ENCODE peak calls at places on chromosomes 4 and X, in seven cellular contexts. J is suprapubic skin, Q is OCI-LY7, K is mesothelial cell of epicardium, E is pancreas, X is fibroblast of pulmonary artery, H is fibroblast of lung. C is an unnamed sample.

GRCh38 chr4:59973496-59973895 is 1226.6 kb upstream of the ADGRL3 start:
- DNase-seq in K (no peak), E (no peak), H (no peak), J (no peak), X (no peak), Q (no peak), C (no peak)

GRCh38 chr4:82718067-82718935 is 80.3 kb downstream of the SCD5 start:
- DNase-seq in Q (no peak), H (peak), J (no peak), E (no peak), K (no peak), X (peak), C (no peak)

GRCh38 chr4:40196724-40197281 is at the start of gene RHOH:
- DNase-seq in H (no peak), Q (peak), J (no peak), K (no peak), E (no peak), X (no peak), C (peak)

GRCh38 chr4:10115271-10115656 is 1.3 kb downstream of the WDR1 start:
- DNase-seq in H (peak), J (no peak), Q (no peak), E (no peak), X (peak), K (no peak), C (no peak)

GRCh38 chr4:1112821-1113182 is 562 bp downstream of the RNF212 start:
- DNase-seq in X (no peak), J (no peak), K (no peak), E (no peak), Q (no peak), H (no peak), C (no peak)

GRCh38 chrX:17375631-17376380 is 806 bp downstream of the NHS start:
- DNase-seq in K (no peak), H (peak), E (peak), X (peak), Q (no peak), J (no peak), C (no peak)

GRCh38 chr4:137510866-137511265 is 21.4 kb downstream of the PCDH18 start:
- DNase-seq in X (peak), Q (no peak), H (peak), E (no peak), K (no peak), J (no peak), C (no peak)

GRCh38 chrX:69152398-69152797 is 12.9 kb downstream of the PJA1 start:
- DNase-seq in J (no peak), H (no peak), K (no peak), X (no peak), Q (no peak), E (peak), C (no peak)

GRCh38 chrX:77276742-77277141 is 170.4 kb upstream of the FGF16 start:
- DNase-seq in Q (peak), H (no peak), J (no peak), X (no peak), K (no peak), E (no peak), C (no peak)

GRCh38 chr4:151983854-151984253 is 223.0 kb upstream of the GATB start:
- DNase-seq in K (no peak), J (no peak), X (no peak), E (no peak), Q (no peak), H (no peak), C (no peak)

GRCh38 chrX:108945883-108946523 is 209.6 kb upstream of the IRS4 start:
- DNase-seq in H (no peak), E (no peak), Q (no peak), X (no peak), K (no peak), J (no peak), C (no peak)

GRCh38 chr4:109576462-109576861 is 16.4 kb downstream of the MCUB start:
- DNase-seq in Q (no peak), H (peak), J (no peak), E (no peak), K (no peak), X (peak), C (no peak)

GRCh38 chr4:75469896-75470295 is 44.3 kb downstream of the RCHY1 start:
- DNase-seq in H (no peak), Q (no peak), X (no peak), J (no peak), K (no peak), E (no peak), C (no peak)

GRCh38 chr4:161680146-161680545 is 483.7 kb downstream of the FSTL5 start:
- DNase-seq in K (no peak), X (no peak), Q (no peak), H (no peak), E (no peak), J (no peak), C (no peak)

GRCh38 chr4:152614337-152614736 is 65.5 kb downstream of the TMEM154 start:
- DNase-seq in E (no peak), J (no peak), X (no peak), K (no peak), Q (no peak), H (no peak), C (no peak)

GRCh38 chr4:100952590-100952989 is 394.7 kb downstream of the PPP3CA start:
- DNase-seq in J (no peak), H (no peak), E (no peak), K (no peak), X (no peak), Q (no peak), C (no peak)

GRCh38 chrX:103685396-103685795 is 1.1 kb downstream of the MORF4L2 start:
- DNase-seq in Q (peak), K (no peak), E (no peak), X (peak), H (no peak), J (no peak), C (peak)

GRCh38 chr4:146182450-146182849 is 6.9 kb downstream of the LSM6 start:
- DNase-seq in H (no peak), J (no peak), X (no peak), K (no peak), Q (no peak), E (no peak), C (no peak)

GRCh38 chr4:153852501-153852900 is 63.6 kb upstream of the SFRP2 start:
- DNase-seq in X (no peak), E (no peak), J (no peak), K (no peak), H (no peak), Q (no peak), C (no peak)

GRCh38 chr4:7802093-7802726 is 137.5 kb downstream of the AFAP1 start:
- DNase-seq in J (peak), E (peak), X (peak), Q (peak), K (peak), H (peak), C (peak)

GRCh38 chr4:13872145-13872544 is 244.6 kb upstream of the BOD1L1 start:
- DNase-seq in X (no peak), J (no peak), K (no peak), Q (no peak), H (peak), E (no peak), C (no peak)

GRCh38 chr4:93002240-93002639 is 698.5 kb downstream of the GRID2 start:
- DNase-seq in X (no peak), Q (no peak), K (no peak), E (no peak), H (no peak), J (no peak), C (no peak)

GRCh38 chr4:115485402-115485801 is 372.0 kb upstream of the NDST4 start:
- DNase-seq in E (no peak), K (no peak), Q (no peak), J (no peak), X (no peak), H (no peak), C (no peak)

GRCh38 chr4:19791422-19792113 is 460.1 kb upstream of the SLIT2 start:
- DNase-seq in K (no peak), H (no peak), Q (no peak), E (no peak), X (peak), J (no peak), C (no peak)

GRCh38 chrX:47240619-47241018 is 7.8 kb downstream of the USP11 start:
- DNase-seq in Q (no peak), X (no peak), E (no peak), J (no peak), H (no peak), K (no peak), C (no peak)

GRCh38 chr4:165894159-165894558 is 21.1 kb downstream of the TLL1 start:
- DNase-seq in Q (no peak), X (no peak), J (no peak), K (no peak), E (no peak), H (no peak), C (no peak)

GRCh38 chrX:123731987-123732678 is 719 bp downstream of the THOC2 start:
- DNase-seq in X (no peak), H (peak), E (peak), K (no peak), Q (no peak), J (no peak), C (no peak)

GRCh38 chr4:150217804-150218203 is 139.6 kb downstream of the DCLK2 start:
- DNase-seq in X (no peak), K (no peak), E (peak), Q (no peak), H (no peak), J (no peak), C (no peak)

GRCh38 chrX:106263817-106264216 is 95.7 kb downstream of the PWWP3B start:
- DNase-seq in H (peak), X (peak), E (no peak), Q (no peak), K (no peak), J (no peak), C (no peak)

GRCh38 chrX:95318882-95319281 is 1365.8 kb upstream of the DIAPH2 start:
- DNase-seq in Q (peak), K (no peak), J (no peak), E (no peak), H (no peak), X (no peak), C (no peak)

GRCh38 chr4:5528108-5528507 is 180.3 kb downstream of the EVC2 start:
- DNase-seq in X (no peak), K (no peak), Q (no peak), H (no peak), E (no peak), J (no peak), C (no peak)

GRCh38 chr4:3304831-3305609 is 12.2 kb downstream of the RGS12 start:
- DNase-seq in H (peak), J (no peak), E (peak), K (no peak), X (peak), Q (no peak), C (no peak)

GRCh38 chr4:56731857-56732256 is 50.8 kb upstream of the HOPX start:
- DNase-seq in X (no peak), H (no peak), E (no peak), Q (no peak), J (no peak), K (no peak), C (no peak)
- TF ChIP-seq CTCF in X (no peak), H (no peak), E (no peak), Q (no peak), J (no peak), K (no peak), C (no peak)

GRCh38 chrX:30190426-30190825 is 24.9 kb upstream of the MAGEB2 start:
- DNase-seq in X (no peak), J (no peak), K (no peak), H (no peak), E (no peak), Q (no peak), C (no peak)

DNA sequence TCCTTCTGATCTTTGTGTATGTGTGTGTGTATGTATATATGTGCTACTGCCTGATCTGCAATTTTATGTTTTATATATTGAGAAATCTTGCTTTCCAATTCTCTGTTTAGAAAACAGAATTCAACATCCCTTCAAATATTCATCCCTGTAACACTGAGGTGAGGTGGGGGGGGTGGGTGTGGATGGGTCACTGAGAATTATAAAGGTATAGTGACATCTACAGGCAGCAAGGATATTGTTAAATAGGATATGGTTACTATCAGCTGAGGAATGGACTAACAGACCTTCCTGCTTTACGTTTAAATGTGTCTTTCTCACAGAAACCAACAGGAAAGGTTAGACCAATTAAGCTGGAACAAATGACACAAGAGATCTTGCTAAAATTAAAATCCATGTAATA is 19.0 kb upstream of the MAGEB2 start:
- DNase-seq in X (peak), E (no peak), H (peak), Q (peak), J (no peak), K (no peak), C (no peak)
- TF ChIP-seq CTCF in X (peak), E (no peak), H (no peak), Q (peak), J (no peak), K (no peak), C (no peak)

GRCh38 chr4:98929341-98930267 is 671 bp upstream of the EIF4E start:
- DNase-seq in E (peak), X (peak), Q (peak), K (no peak), J (no peak), H (peak), C (peak)
- TF ChIP-seq CTCF in E (no peak), X (no peak), Q (no peak), K (no peak), J (no peak), H (peak), C (no peak)

DNA sequence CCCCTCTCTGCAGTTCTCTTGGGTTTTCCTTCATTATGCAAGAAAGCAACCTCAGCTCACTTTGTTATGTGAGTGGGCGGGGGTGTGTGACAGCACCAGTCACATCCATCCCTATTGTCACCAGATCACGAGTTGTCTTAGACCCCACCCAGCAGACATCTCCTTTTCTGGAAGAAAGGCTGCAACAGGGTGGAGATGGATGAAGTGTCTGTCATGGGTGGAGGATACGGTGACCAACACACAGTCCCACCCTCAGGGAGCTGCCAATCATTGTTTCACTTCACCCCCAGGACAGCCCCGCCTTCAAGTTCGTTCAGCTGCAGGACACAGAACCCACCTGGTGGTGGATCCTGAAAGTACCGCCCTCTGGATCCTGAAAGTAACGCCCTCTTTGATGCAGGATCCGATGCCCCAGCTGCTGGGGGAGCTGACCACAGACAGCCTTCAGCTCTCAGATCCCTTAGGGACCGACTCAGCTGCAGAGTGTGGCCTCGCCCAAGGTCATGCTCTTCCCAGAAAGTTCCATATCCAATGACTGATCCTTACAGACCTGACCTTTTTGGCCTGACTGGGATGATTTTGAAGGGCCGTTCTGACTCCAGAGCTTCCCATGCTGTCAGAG is 79.7 kb downstream of the SMIM20 start:
- DNase-seq in Q (peak), K (no peak), H (peak), J (no peak), X (peak), E (no peak), C (peak)
- TF ChIP-seq CTCF in Q (peak), K (peak), H (peak), J (no peak), X (peak), E (no peak), C (peak)

GRCh38 chr4:38829237-38829636 is 24.6 kb upstream of the TLR1 start:
- DNase-seq in X (no peak), J (no peak), H (no peak), E (no peak), K (no peak), Q (no peak), C (no peak)

GRCh38 chr4:38834570-38834969 is 22.0 kb downstream of the TLR6 start:
- DNase-seq in K (no peak), Q (no peak), J (no peak), H (no peak), X (no peak), E (no peak), C (no peak)

GRCh38 chr4:38831653-38832052 is 25.0 kb downstream of the TLR6 start:
- DNase-seq in E (no peak), H (peak), K (no peak), J (no peak), Q (no peak), X (peak), C (no peak)

GRCh38 chr4:38832206-38832605 is 24.4 kb downstream of the TLR6 start:
- DNase-seq in K (no peak), E (no peak), J (no peak), H (no peak), Q (no peak), X (no peak), C (no peak)

DNA sequence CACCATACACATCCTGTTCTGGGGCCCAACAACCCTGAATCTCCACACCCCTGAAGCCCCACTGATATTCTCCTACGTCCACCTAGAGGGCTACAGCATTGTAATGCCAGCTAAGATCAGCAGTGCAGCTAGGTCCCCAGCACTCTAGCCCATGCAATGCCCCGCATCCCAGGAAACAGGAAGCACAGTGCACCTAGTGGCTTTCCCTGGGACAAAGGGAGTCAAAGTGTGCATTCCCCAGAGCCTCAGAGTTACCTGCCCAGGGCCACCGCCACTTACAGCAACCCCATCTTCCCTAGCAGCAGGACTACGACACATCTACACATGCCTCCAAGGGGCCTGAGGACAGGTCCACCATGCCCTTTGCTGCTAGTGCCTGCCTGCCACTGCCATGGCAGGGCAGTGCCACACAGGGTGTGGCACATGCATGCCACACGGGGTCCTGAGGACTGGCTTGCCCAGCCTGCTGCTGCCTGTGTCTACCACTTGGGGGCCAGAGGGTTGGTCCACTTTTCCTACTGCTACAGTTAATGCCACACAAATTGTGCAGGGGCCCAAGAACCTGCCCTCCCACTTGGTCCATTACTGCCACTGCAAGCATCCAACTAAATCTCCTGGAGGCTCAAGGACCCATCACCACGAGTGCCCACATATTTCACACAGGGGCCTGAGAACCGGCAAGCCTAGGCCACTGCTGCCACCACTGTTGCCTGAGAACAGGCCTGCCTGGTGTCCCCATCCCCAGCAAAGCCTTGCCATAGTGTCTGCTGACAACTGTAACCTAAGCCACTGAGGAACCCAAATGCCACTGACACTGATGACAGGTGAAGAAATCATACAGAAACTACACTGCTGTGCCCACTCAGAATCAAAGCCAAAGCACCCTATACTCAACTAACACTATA is 23.7 kb downstream of the TLR6 start:
- DNase-seq in H (no peak), E (no peak), Q (no peak), J (no peak), K (no peak), X (no peak), C (no peak)
- TF ChIP-seq CTCF in H (no peak), E (no peak), Q (peak), J (no peak), K (no peak), X (peak), C (peak)

GRCh38 chrX:39163585-39163984 is 362.3 kb downstream of the MID1IP1 start:
- DNase-seq in X (no peak), Q (no peak), H (peak), E (no peak), J (no peak), K (no peak), C (peak)

GRCh38 chrX:39164212-39164611 is 363.0 kb downstream of the MID1IP1 start:
- DNase-seq in K (no peak), Q (no peak), J (no peak), H (no peak), X (no peak), E (no peak), C (no peak)

GRCh38 chrX:39165185-39165584 is 363.9 kb downstream of the MID1IP1 start:
- DNase-seq in X (no peak), Q (no peak), K (no peak), J (no peak), H (no peak), E (no peak), C (no peak)

GRCh38 chrX:39161856-39162255 is 360.6 kb downstream of the MID1IP1 start:
- DNase-seq in H (no peak), E (no peak), J (no peak), X (no peak), K (no peak), Q (no peak), C (no peak)

GRCh38 chrX:39162322-39162721 is 361.1 kb downstream of the MID1IP1 start:
- DNase-seq in K (no peak), X (no peak), J (no peak), H (no peak), E (peak), Q (no peak), C (peak)
- TF ChIP-seq CTCF in K (no peak), X (no peak), J (no peak), H (no peak), E (no peak), Q (no peak), C (no peak)

GRCh38 chr4:38040619-38041018 is 80.4 kb downstream of the PTTG2 start:
- DNase-seq in Q (no peak), H (no peak), K (no peak), X (no peak), J (no peak), E (no peak), C (no peak)
- TF ChIP-seq CTCF in Q (no peak), H (no peak), K (no peak), X (no peak), J (no peak), E (no peak), C (no peak)

GRCh38 chrX:11687157-11687556 is 21.4 kb upstream of the ARHGAP6 start:
- DNase-seq in K (no peak), H (no peak), Q (no peak), E (no peak), X (no peak), J (no peak), C (no peak)
- TF ChIP-seq CTCF in K (no peak), H (no peak), Q (no peak), E (no peak), X (no peak), J (no peak), C (no peak)